ENCODE peak calls at places on chromosomes 13 and 19, in seven cellular contexts. L is astrocyte, H is C1 segment of cervical spinal cord, W is neural crest cell, P is germinal center, I is LoVo, R is PC-3. G is an unnamed sample.

GRCh38 chr13:99311748-99312492 is 4.7 kb upstream of the GPR183 start:
- DNase-seq in I (no peak), R (no peak), H (no peak), P (no peak), W (no peak), L (no peak), G (no peak)

GRCh38 chr19:57269515-57270250 is 10.6 kb upstream of the ZNF460 start:
- DNase-seq in L (peak; percentile 96), I (no peak), R (peak; percentile 95), H (no peak), P (peak; percentile 55), W (no peak), G (no peak)

GRCh38 chr19:38024991-38025716 is 118.1 kb downstream of the SIPA1L3 start:
- DNase-seq in R (no peak), L (no peak), H (no peak), W (no peak), P (no peak), I (no peak), G (no peak)

GRCh38 chr13:24251525-24251924 is 57.9 kb upstream of the C1QTNF9 start:
- DNase-seq in H (no peak), I (no peak), W (no peak), L (no peak), P (no peak), R (no peak), G (no peak)

GRCh38 chr13:59873856-59874255 is 289.9 kb downstream of the DIAPH3 start:
- DNase-seq in L (no peak), R (no peak), P (no peak), I (no peak), H (no peak), W (no peak), G (no peak)

GRCh38 chr19:10292206-10292788 is 2.5 kb downstream of the ICAM5 start:
- DNase-seq in P (peak; percentile 86), L (no peak), R (peak; percentile 83), W (peak; percentile 65), I (peak; percentile 91), H (peak; percentile 17), G (peak; percentile 8)

GRCh38 chr13:95301135-95301946 is at the start of gene ABCC4:
- DNase-seq in H (no peak), L (peak; percentile 59), W (peak; percentile 55), P (peak; percentile 85), R (peak; percentile 75), I (peak; percentile 75), G (peak; percentile 39)

GRCh38 chr13:26074706-26075105 is 22.9 kb upstream of the SHISA2 start:
- DNase-seq in H (no peak), R (peak; percentile 24), L (peak; percentile 26), I (peak; percentile 24), P (no peak), W (no peak), G (no peak)

GRCh38 chr13:33057019-33057785 is 41.0 kb downstream of the KL start:
- DNase-seq in I (no peak), R (peak; percentile 47), L (no peak), P (peak; percentile 24), W (no peak), H (no peak), G (no peak)

GRCh38 chr13:101942038-101942437 is 459.8 kb downstream of the FGF14 start:
- DNase-seq in R (peak; percentile 54), P (no peak), I (no peak), W (peak; percentile 24), H (no peak), L (peak; percentile 4), G (no peak)

GRCh38 chr13:94947392-94947791 is 235.0 kb upstream of the SOX21 start:
- DNase-seq in L (no peak), W (no peak), R (peak; percentile 35), H (no peak), P (no peak), I (no peak), G (no peak)

GRCh38 chr19:5086725-5087439 is 118.0 kb downstream of the KDM4B start:
- DNase-seq in P (no peak), L (no peak), W (no peak), R (peak; percentile 29), I (no peak), H (no peak), G (no peak)

GRCh38 chr19:9039728-9040127 is 29.5 kb upstream of the MUC16 start:
- DNase-seq in W (no peak), R (peak; percentile 16), P (no peak), L (no peak), I (peak; percentile 9), H (no peak), G (no peak)

GRCh38 chr19:34145741-34146202 is 26.5 kb upstream of the LSM14A start:
- DNase-seq in I (peak; percentile 63), H (peak; percentile 15), R (peak; percentile 64), P (peak; percentile 63), L (peak; percentile 6), W (peak; percentile 48), G (no peak)

GRCh38 chr13:101520672-101521071 is 68.2 kb downstream of the ITGBL1 start:
- DNase-seq in P (no peak), I (no peak), H (no peak), R (peak; percentile 68), W (no peak), L (peak; percentile 75), G (no peak)

GRCh38 chr13:96806750-96807149 is 187.5 kb downstream of the OXGR1 start:
- DNase-seq in P (no peak), W (no peak), H (no peak), I (no peak), L (no peak), R (no peak), G (no peak)

G was measured in caudate nucleus.